ENCODE peak calls at places on chromosomes 5 and 9, in seven cellular contexts. One of them, this sample, is unnamed.

GRCh38 chr9:119771336-119771735 is 402.1 kb upstream of the BRINP1 start:
- DNase-seq in nucleus accumbens: no peak
- DNase-seq in osteoblast: no peak
- DNase-seq in B cell: no peak
- DNase-seq in AG20443: no peak
- DNase-seq in NCI-H2171 treated with DMSO at 0.1 percent for 48 hours: peak; percentile 14
- DNase-seq in CD4-positive, alpha-beta T cell: no peak
- DNase-seq in this sample: no peak

GRCh38 chr5:25500635-25501034 is 855.9 kb upstream of the CDH10 start:
- DNase-seq in osteoblast: no peak
- DNase-seq in NCI-H2171 treated with DMSO at 0.1 percent for 48 hours: no peak
- DNase-seq in B cell: no peak
- DNase-seq in AG20443: no peak
- DNase-seq in CD4-positive, alpha-beta T cell: no peak
- DNase-seq in nucleus accumbens: no peak
- DNase-seq in this sample: no peak

GRCh38 chr9:135961811-135962695 is 880 bp upstream of the UBAC1 start:
- DNase-seq in CD4-positive, alpha-beta T cell: no peak
- DNase-seq in B cell: no peak
- DNase-seq in AG20443: no peak
- DNase-seq in nucleus accumbens: no peak
- DNase-seq in NCI-H2171 treated with DMSO at 0.1 percent for 48 hours: no peak
- DNase-seq in osteoblast: no peak
- DNase-seq in this sample: no peak

GRCh38 chr9:138049779-138050471 is 172.3 kb downstream of the CACNA1B start:
- DNase-seq in CD4-positive, alpha-beta T cell: no peak
- DNase-seq in NCI-H2171 treated with DMSO at 0.1 percent for 48 hours: no peak
- DNase-seq in nucleus accumbens: no peak
- DNase-seq in B cell: no peak
- DNase-seq in osteoblast: no peak
- DNase-seq in AG20443: no peak
- DNase-seq in this sample: no peak

GRCh38 chr9:79432485-79432884 is 139.3 kb upstream of the TLE4 start:
- DNase-seq in CD4-positive, alpha-beta T cell: no peak
- DNase-seq in NCI-H2171 treated with DMSO at 0.1 percent for 48 hours: no peak
- DNase-seq in nucleus accumbens: no peak
- DNase-seq in B cell: no peak
- DNase-seq in osteoblast: no peak
- DNase-seq in AG20443: no peak
- DNase-seq in this sample: peak; percentile 6

GRCh38 chr5:102959055-102959454 is 160.9 kb downstream of the GIN1 start:
- DNase-seq in B cell: no peak
- DNase-seq in AG20443: peak; percentile 61
- DNase-seq in osteoblast: peak; percentile 73
- DNase-seq in NCI-H2171 treated with DMSO at 0.1 percent for 48 hours: no peak
- DNase-seq in nucleus accumbens: no peak
- DNase-seq in CD4-positive, alpha-beta T cell: no peak
- DNase-seq in this sample: no peak

GRCh38 chr9:37378613-37379004 is 43.9 kb upstream of the GRHPR start:
- DNase-seq in nucleus accumbens: no peak
- DNase-seq in NCI-H2171 treated with DMSO at 0.1 percent for 48 hours: no peak
- DNase-seq in AG20443: no peak
- DNase-seq in B cell: no peak
- DNase-seq in CD4-positive, alpha-beta T cell: no peak
- DNase-seq in osteoblast: peak; percentile 52
- DNase-seq in this sample: no peak

GRCh38 chr9:122036988-122037387 is 56.1 kb downstream of the TTLL11 start:
- DNase-seq in nucleus accumbens: no peak
- DNase-seq in NCI-H2171 treated with DMSO at 0.1 percent for 48 hours: no peak
- DNase-seq in B cell: no peak
- DNase-seq in AG20443: peak; percentile 52
- DNase-seq in CD4-positive, alpha-beta T cell: no peak
- DNase-seq in osteoblast: peak; percentile 84
- DNase-seq in this sample: no peak

GRCh38 chr9:131873361-131873760 is 133.5 kb upstream of the RAPGEF1 start:
- DNase-seq in nucleus accumbens: no peak
- DNase-seq in NCI-H2171 treated with DMSO at 0.1 percent for 48 hours: no peak
- DNase-seq in osteoblast: peak; percentile 72
- DNase-seq in CD4-positive, alpha-beta T cell: no peak
- DNase-seq in B cell: no peak
- DNase-seq in AG20443: no peak
- DNase-seq in this sample: no peak

This sample was measured in T-helper 2 cell.